ENCODE peak calls at places on chromosomes 6 and 20, in six cellular contexts. N, S, B, O, P and H are unnamed samples.

GRCh38 chr6:8513174-8513573 is 77.8 kb upstream of the SLC35B3 start:
- DNase-seq in S (no peak), B (no peak), N (no peak), O (no peak), P (no peak), H (no peak)

GRCh38 chr6:52570291-52570700 is 6.6 kb downstream of the TRAM2 start:
- DNase-seq in P (no peak), B (no peak), O (no peak), N (no peak), S (peak), H (no peak)

GRCh38 chr6:149779644-149779963 is 30.1 kb downstream of the PCMT1 start:
- DNase-seq in O (no peak), N (no peak), S (peak), B (no peak), P (no peak), H (no peak)

GRCh38 chr6:161117329-161117707 is 125.7 kb downstream of the MAP3K4 start:
- DNase-seq in N (no peak), S (no peak), O (no peak), P (no peak), B (no peak), H (no peak)

GRCh38 chr6:22041797-22042489 is 254.9 kb downstream of the PRL start:
- DNase-seq in B (no peak), N (no peak), O (no peak), S (peak), P (no peak), H (no peak)

GRCh38 chr6:96450082-96450759 is 71.4 kb upstream of the UFL1 start:
- DNase-seq in N (no peak), B (no peak), P (no peak), O (no peak), S (no peak), H (no peak)

GRCh38 chr20:40663991-40664880 is 24.8 kb downstream of the MAFB start:
- DNase-seq in P (no peak), N (peak), O (no peak), S (no peak), B (no peak), H (no peak)

GRCh38 chr6:155436981-155437749 is 18.5 kb downstream of the NOX3 start:
- DNase-seq in O (peak), B (no peak), P (no peak), N (no peak), S (peak), H (no peak)

DNA sequence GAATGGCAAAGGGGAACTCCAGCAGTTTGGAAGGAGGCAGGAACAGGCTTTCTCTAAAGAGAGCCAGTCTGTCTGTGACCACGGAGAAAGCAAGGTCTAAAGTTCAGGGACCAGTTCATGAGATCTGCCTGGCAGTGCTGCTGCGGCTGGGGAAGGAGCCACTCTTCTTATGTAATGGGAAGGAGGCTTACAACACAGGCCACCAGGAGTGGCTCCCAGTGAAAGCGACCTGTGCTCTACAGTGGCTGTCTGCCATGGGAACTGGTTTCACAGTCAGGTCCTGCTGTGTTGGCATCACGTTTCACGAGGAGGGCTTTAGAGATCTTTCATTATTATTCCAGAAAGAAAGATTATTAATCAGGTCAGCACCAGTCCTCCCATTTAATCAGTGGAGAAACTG is 291.9 kb upstream of the PRDM1 start:
- DNase-seq in B (no peak), N (peak), S (no peak), P (peak), O (peak), H (no peak)
- H3K4me3 ChIP-seq in B (no peak), N (no peak), S (no peak), P (no peak), O (no peak), H (no peak)

DNA sequence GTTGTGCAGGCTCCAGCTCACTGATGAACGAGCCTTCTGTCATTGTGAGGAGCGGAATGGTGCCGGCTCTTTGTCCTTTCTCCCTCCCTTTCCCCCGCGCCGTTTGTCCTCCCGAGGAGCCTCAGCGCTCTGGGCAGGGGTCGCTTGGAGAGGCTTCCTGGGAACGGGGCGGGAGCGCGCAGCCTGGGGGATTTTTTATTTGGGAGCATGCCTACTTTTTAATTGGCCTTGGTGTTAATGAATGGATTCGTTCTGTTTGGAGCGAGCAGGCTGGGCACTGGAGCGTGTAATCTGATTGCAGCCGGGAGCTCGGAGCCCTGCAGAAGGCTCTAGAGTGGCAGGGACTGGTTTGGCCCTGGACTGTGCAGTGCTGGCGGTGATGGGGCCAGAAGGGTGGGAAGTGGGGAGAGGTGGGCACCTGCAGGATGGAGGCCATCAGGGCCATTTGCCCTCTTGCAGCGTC is 118.8 kb downstream of the CDH4 start:
- DNase-seq in O (no peak), N (no peak), B (no peak), P (no peak), S (no peak), H (no peak)
- H3K4me3 ChIP-seq in O (no peak), N (no peak), B (no peak), P (no peak), S (no peak), H (peak)

DNA sequence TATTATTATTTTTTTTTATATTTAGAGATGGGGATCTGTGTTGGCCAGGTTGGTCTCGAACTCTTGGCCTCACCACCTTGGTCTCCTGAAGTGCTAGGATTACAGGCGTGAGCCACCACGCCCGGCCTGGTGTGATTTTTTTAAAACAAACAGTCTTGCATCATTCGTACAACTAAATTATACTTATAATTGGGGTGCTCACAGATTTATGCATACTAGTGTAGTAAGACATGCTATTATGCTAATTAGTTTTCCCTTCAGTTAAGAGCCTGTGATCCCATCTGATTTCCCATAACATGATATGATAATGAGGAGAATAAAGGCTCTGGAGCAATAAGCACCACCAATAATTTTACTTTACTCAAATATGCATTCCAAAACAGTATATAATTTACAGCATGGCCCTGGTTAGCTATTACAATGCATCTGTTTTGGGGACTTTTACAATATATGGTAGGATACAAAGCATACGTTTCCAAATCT is 1.9 kb downstream of the NUDT3 start:
- DNase-seq in B (no peak), P (no peak), N (no peak), O (no peak), S (no peak), H (no peak)
- H3K4me3 ChIP-seq in B (peak), P (peak), N (no peak), O (peak), S (peak), H (peak)

DNA sequence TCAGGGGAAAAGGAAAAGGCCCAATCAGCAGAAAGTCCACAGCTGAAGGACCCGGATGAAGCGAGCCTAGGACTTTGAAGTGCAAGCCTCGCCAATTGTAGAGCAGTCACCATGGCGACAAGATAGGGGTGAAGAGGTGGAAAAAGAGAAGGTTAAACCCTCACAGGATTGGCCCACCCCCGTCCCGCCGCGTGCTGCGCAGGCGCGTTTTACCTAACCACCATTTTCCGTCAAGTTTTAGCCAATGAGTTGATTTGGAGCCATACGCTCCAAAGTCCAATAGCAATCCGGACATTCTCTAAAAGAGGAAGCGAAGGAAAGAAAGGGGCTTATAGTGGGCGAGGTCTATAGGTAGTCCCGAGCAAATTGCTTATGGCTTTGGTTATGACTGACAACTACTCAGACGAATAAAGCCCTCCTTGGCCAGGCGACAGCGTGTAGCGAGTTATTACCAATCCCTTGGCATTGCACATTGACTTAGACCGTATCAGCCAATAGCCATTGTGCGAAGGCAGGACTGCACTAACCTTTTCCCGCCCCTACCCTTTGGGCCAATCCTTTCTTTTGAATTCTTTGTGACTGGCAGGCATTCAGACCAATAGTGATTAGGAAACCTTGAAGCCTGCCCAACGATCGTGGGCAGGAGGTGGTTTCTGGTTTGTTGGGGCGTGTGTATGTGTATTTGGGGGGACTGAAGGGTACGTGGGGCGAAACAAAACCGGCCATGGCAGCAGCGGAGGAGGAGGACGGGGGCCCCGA is at the start of gene RNF5:
- DNase-seq in N (peak), S (peak), B (peak), P (peak), O (peak), H (peak)
- H3K4me3 ChIP-seq in N (peak), S (peak), B (peak), P (peak), O (peak), H (peak)

DNA sequence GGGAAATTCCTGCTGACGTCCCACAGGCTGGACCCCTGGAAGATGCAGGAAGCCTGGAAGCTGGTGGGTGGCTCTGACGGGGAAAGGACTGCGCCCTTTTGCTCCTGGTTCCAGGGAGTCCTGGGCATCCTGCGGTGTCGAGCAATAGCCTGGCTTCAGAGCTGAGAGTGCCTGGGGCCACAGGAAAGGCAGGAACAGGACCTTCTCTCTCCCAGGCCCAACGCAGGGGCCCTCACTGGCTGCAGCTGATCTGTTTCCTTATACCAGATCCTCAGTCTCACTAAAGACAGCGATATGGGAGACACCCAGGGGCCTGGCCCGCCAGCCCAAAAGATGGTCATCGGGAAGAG is 1.4 kb downstream of the B3GALT4 start:
- DNase-seq in B (no peak), N (no peak), S (no peak), O (no peak), P (no peak), H (no peak)
- H3K4me3 ChIP-seq in B (peak), N (no peak), S (no peak), O (peak), P (no peak), H (no peak)

GRCh38 chr6:151681426-151682059 is 125.9 kb upstream of the ESR1 start:
- DNase-seq in S (peak), P (no peak), N (no peak), B (peak), O (no peak), H (no peak)
- H3K4me3 ChIP-seq in S (peak), P (no peak), N (no peak), B (no peak), O (peak), H (peak)